ENCODE peak calls at places on chromosomes 6 and 20, in four cellular contexts. P is GM12878, F is K562, Z is HepG2. D is an unnamed sample.

GRCh38 chr20:1134355-1134754 is 16.0 kb downstream of the PSMF1 start:
- DNase-seq in P (no peak), F (no peak), Z (no peak), D (no peak)

GRCh38 chr6:157464653-157465535 is 83.9 kb downstream of the ZDHHC14 start:
- DNase-seq in P (peak), Z (no peak), F (peak), D (no peak)

GRCh38 chr6:111812080-111813038 is 60.9 kb downstream of the FYN start:
- DNase-seq in F (no peak), P (no peak), Z (no peak), D (no peak)

GRCh38 chr6:159973951-159974350 is 5.1 kb downstream of the IGF2R start:
- DNase-seq in F (peak), P (no peak), Z (peak), D (no peak)

GRCh38 chr6:46039646-46040045 is 24.0 kb upstream of the CLIC5 start:
- DNase-seq in F (no peak), Z (no peak), P (no peak), D (no peak)

GRCh38 chr20:17568045-17568788 is 1.7 kb upstream of the DSTN start:
- DNase-seq in P (no peak), Z (no peak), F (no peak), D (no peak)

GRCh38 chr6:67353861-67354260 is 1281.2 kb upstream of the ADGRB3 start:
- DNase-seq in P (no peak), F (no peak), Z (no peak), D (no peak)

GRCh38 chr6:114707081-114707480 is 364.3 kb upstream of the HS3ST5 start:
- DNase-seq in P (no peak), Z (no peak), F (no peak), D (no peak)

GRCh38 chr20:41889125-41889870 is 271.1 kb upstream of the CHD6 start:
- DNase-seq in P (no peak), F (peak), Z (peak), D (no peak)

GRCh38 chr6:108665495-108666196 is 104.9 kb downstream of the FOXO3 start:
- DNase-seq in Z (no peak), F (no peak), P (no peak), D (no peak)

GRCh38 chr6:96907498-96907897 is 9.8 kb upstream of the NDUFAF4 start:
- DNase-seq in F (no peak), Z (no peak), P (peak), D (no peak)

GRCh38 chr20:20663841-20664240 is 48.6 kb downstream of the RALGAPA2 start:
- DNase-seq in F (no peak), P (no peak), Z (no peak), D (no peak)
- TF ChIP-seq ATF2 in F (no peak), P (no peak), Z (no peak), D (no peak)

DNA sequence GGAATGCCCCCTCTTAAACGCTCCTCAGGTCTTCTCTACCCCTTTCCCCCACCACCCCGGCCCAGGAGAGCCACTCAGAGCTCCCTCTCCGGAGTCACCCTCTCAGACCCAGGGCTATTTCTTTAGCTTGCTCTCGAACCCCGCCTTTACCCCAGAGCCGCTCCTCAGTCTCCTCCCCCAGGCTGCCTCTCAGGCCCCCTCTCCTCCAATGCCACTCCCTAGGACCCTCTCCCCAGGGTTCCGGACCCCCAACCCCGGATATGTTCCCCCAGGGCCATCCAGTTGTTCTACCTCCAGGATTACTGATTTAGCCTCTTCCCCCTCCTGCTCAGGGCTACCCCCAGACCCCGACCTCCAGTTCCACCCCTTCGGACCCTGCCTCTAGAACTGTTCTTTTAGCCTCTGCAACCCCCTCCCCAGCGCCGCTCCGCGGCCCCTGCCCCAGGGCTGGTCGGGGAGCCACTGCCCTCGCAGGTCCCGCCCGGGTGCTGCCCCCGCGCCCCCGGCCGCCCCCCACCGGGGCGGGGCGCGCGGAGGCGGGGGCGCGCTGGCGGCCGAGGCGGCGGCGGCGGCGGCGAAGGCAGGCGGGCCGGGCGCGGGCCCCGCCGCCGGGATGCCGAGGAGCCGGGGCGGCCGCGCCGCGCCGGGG is at the start of gene MMP24:
- DNase-seq in F (no peak), Z (no peak), P (no peak), D (peak)
- TF ChIP-seq EZH2 in F (no peak), Z (no peak), P (no peak), D (peak)

DNA sequence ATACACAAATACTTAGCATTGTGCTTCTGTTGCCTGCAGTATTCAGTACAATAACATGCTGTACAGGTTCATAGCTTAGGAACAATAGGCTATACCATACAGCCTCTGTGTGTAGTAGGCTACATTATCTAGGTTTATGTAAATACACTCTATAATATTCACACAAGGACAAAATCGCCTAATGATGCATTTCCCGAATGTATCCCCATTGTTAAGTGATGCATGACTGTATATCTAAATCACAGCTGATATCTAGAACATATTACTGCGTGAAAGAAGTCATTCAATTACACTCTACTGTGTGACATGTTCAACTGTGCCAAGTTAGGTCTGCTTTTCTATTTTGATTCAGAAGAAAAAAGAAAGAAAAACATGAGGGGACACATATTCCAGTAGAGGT is 633.5 kb downstream of the RFPL4B start:
- DNase-seq in Z (no peak), P (no peak), F (no peak), D (no peak)
- TF ChIP-seq ATF2 in Z (no peak), P (no peak), F (no peak), D (no peak)

GRCh38 chr6:6007311-6008113 is 787 bp upstream of the NRN1 start:
- DNase-seq in P (no peak), F (no peak), Z (no peak), D (no peak)
- TF ChIP-seq EZH2 in P (no peak), F (no peak), Z (no peak), D (no peak)

GRCh38 chr6:168442646-168443045 is 1.7 kb downstream of the SMOC2 start:
- DNase-seq in Z (no peak), F (no peak), P (no peak), D (no peak)

GRCh38 chr6:168440520-168441433 is at the start of gene SMOC2:
- DNase-seq in F (no peak), P (no peak), Z (no peak), D (peak)

GRCh38 chr6:168439791-168440491 is 1.0 kb upstream of the SMOC2 start:
- DNase-seq in P (no peak), Z (no peak), F (no peak), D (no peak)

GRCh38 chr6:168437751-168438150 is 3.2 kb upstream of the SMOC2 start:
- DNase-seq in F (no peak), P (no peak), Z (no peak), D (no peak)

DNA sequence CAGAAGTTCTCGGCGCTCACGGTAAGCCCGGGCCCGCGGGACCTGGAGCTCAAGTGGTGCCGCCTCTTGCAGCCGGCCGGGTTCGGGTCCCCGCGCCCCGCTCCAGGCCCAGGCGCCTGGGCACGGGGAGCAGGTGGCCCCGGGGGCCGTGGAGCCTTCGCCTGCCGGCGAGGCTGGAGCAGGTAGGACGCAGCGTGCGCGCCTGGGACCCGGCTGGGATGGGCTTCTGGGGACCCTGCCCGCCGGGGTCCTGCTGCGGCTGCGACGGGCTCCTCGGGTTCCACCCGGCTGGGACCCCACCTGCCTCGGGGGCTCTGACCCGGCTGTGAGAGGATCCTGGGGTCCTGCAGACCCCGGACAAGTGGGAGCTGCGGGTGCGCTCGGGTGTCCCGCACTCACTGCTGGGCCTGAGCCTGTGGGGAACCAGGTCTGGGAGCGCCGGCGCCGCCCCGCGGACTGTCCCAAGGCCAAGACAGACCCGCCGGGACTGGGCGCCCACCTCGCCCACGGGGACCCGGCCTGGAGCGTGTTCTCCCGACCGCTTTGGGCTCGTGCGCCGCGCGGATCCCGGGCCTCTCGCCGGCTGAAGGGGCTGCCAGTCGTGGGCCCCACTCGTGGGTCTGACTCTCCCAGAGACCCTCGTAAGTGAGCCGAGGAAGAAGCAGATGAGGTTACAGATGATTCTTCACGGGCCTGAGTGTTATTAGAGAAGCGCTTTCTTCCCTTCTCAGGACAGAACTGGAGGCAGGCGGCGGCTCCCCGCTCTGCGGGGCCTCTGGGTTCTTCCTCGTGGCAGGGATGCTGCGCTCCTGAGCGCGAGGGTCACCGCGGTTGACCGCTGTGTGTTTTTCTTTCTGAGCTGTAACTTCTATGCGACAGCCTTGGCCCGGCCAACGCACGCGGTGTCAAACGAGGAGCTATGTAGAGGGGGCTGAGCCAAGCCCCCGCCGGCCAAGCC is 729 bp downstream of the SMOC2 start:
- DNase-seq in Z (no peak), P (no peak), F (no peak), D (peak)
- TF ChIP-seq ATF2 in Z (no peak), P (no peak), F (no peak), D (no peak)

DNA sequence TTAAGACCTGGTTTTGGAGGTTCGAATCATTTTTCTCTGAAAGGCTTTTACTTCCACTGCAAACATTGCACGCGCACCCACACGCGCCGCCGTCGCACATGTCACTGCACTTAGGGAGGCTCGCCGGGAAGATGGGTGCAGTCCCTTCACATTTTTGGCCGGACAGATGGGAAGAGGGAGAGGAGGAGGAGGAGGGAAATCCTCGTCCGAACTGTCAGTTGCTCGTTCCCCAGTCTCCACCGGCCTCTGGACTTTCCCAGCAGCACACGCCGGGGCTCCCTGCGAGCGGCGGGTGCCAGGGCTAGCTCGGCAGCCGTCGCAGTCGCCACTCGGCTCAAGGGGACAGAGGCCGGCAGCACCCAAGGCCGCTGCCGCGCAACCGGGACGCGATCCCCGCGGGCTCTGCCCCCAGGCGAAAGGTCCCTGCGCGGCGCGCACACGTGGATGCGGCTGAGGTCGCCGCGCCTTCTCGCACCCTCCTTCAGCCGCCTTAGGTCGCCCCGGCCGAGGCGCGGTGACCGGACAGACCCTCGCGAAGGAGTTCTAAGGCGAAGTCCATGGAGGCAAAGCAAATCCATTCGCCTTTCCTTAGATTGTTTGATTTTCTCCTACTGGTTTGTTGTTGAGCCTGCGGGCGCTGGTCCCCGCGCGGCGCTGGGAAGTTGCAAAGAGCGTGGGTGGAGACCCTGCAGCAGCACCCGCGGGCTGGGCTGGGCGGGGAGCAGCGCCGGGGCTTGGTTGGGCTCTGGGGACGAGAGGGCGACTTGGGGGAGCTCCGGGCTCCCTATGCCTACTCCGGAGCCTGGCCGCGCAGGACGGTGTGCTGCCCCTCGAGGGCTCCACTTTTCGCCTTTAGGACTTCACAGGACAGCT is 1.2 kb downstream of the MYB start:
- DNase-seq in Z (no peak), F (peak), P (no peak), D (peak)
- TF ChIP-seq EZH2 in Z (peak), F (no peak), P (no peak), D (peak)

GRCh38 chr20:61448396-61448795 is 196.3 kb downstream of the CDH4 start:
- DNase-seq in P (no peak), F (no peak), Z (no peak), D (no peak)
- TF ChIP-seq ATF2 in P (no peak), F (no peak), Z (no peak), D (no peak)

DNA sequence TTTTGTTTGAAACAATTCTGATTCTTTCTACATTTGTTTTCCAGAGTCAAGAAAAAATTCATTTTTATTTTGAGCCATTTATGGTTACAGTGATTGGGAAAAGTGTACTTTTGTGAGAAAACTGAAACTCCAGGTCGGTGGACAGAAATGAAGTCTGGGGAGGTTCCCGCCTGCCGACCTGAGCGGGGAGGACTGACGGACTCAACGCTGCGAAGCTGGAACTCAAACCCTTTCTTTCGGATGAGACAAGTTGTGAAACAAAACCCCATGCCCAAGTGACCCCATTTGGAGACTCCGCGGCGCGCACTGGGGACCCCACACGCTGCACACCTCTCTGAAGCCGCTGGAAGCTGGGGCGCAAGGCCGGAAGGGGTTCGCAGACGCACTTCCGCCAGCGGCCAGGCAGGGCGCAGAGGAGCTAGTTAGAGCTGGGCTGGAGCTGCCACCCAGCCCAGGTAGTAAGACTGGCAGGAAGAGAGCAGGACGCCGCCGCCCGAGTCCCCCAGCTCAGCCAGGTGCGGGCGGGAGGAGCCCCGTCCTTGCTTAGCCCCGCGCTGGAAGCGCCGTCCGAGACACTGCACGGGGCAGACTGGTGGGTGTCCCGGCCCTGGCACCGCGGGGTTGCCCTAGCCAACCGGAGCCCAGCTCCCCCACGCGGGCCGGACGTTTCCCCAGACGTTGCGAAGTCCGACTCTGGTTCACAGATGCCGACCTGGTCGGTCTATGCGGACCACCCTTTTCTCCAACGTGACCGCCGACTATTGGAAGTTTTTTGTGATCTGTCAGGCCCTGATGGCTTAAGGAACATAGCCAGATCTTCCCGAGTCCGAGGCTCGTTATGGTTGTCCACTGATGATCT is 19.8 kb upstream of the ZSCAN16 start:
- DNase-seq in Z (peak), P (peak), F (peak), D (peak)
- TF ChIP-seq EZH2 in Z (no peak), P (no peak), F (no peak), D (no peak)

D was measured in H1.